ENCODE peak calls at places on chromosomes 16 and 17, in nine cellular contexts. One of them, this sample, is unnamed.

GRCh38 chr17:64661731-64661980 is 451 bp downstream of the SMURF2 start:
- DNase-seq in GM12891: peak
- DNase-seq in spleen: no peak
- DNase-seq in stomach: no peak
- DNase-seq in HL-60: no peak
- DNase-seq in sigmoid colon: no peak
- DNase-seq in HCT116: no peak
- DNase-seq in GM23338: no peak
- DNase-seq in prostate gland: peak
- DNase-seq in this sample: no peak

GRCh38 chr16:14436410-14436955 is 193.6 kb downstream of the PARN start:
- DNase-seq in GM12891: no peak
- DNase-seq in spleen: no peak
- DNase-seq in stomach: no peak
- DNase-seq in HL-60: no peak
- DNase-seq in sigmoid colon: no peak
- DNase-seq in HCT116: no peak
- DNase-seq in GM23338: no peak
- DNase-seq in prostate gland: no peak
- DNase-seq in this sample: no peak

GRCh38 chr16:68951991-68952877 is 108.9 kb downstream of the TANGO6 start:
- DNase-seq in GM12891: no peak
- DNase-seq in spleen: no peak
- DNase-seq in stomach: no peak
- DNase-seq in HL-60: no peak
- DNase-seq in sigmoid colon: no peak
- DNase-seq in HCT116: peak
- DNase-seq in GM23338: no peak
- DNase-seq in prostate gland: no peak
- DNase-seq in this sample: peak

GRCh38 chr16:58021661-58022551 is 3.6 kb upstream of the MMP15 start:
- DNase-seq in GM12891: no peak
- DNase-seq in spleen: peak
- DNase-seq in stomach: no peak
- DNase-seq in HL-60: no peak
- DNase-seq in sigmoid colon: no peak
- DNase-seq in HCT116: no peak
- DNase-seq in GM23338: no peak
- DNase-seq in prostate gland: no peak
- DNase-seq in this sample: no peak

GRCh38 chr17:81858967-81859905 is 1.1 kb downstream of the P4HB start:
- DNase-seq in GM12891: no peak
- DNase-seq in spleen: no peak
- DNase-seq in stomach: no peak
- DNase-seq in HL-60: peak
- DNase-seq in sigmoid colon: no peak
- DNase-seq in HCT116: no peak
- DNase-seq in GM23338: no peak
- DNase-seq in prostate gland: no peak
- DNase-seq in this sample: no peak

GRCh38 chr17:17527534-17527933 is 31.3 kb upstream of the RASD1 start:
- DNase-seq in GM12891: no peak
- DNase-seq in spleen: no peak
- DNase-seq in stomach: no peak
- DNase-seq in HL-60: no peak
- DNase-seq in sigmoid colon: no peak
- DNase-seq in HCT116: no peak
- DNase-seq in GM23338: no peak
- DNase-seq in prostate gland: no peak
- DNase-seq in this sample: no peak

GRCh38 chr17:68449021-68449739 is 8.1 kb downstream of the WIPI1 start:
- DNase-seq in GM12891: no peak
- DNase-seq in spleen: no peak
- DNase-seq in stomach: no peak
- DNase-seq in HL-60: no peak
- DNase-seq in sigmoid colon: no peak
- DNase-seq in HCT116: no peak
- DNase-seq in GM23338: no peak
- DNase-seq in prostate gland: no peak
- DNase-seq in this sample: no peak

GRCh38 chr16:4240624-4241023 is 1.3 kb downstream of the SRL start:
- DNase-seq in GM12891: no peak
- DNase-seq in spleen: no peak
- DNase-seq in stomach: no peak
- DNase-seq in HL-60: no peak
- DNase-seq in sigmoid colon: no peak
- DNase-seq in HCT116: no peak
- DNase-seq in GM23338: peak
- DNase-seq in prostate gland: no peak
- DNase-seq in this sample: no peak

GRCh38 chr17:4519361-4519788 is 20.7 kb downstream of the SPNS2 start:
- DNase-seq in GM12891: no peak
- DNase-seq in spleen: peak
- DNase-seq in stomach: peak
- DNase-seq in HL-60: no peak
- DNase-seq in sigmoid colon: peak
- DNase-seq in HCT116: no peak
- DNase-seq in GM23338: no peak
- DNase-seq in prostate gland: peak
- DNase-seq in this sample: peak
- TF ChIP-seq POLR2AphosphoS5 in GM12891: no peak
- TF ChIP-seq POLR2AphosphoS5 in spleen: peak
- TF ChIP-seq POLR2AphosphoS5 in stomach: no peak
- TF ChIP-seq POLR2AphosphoS5 in HL-60: no peak
- TF ChIP-seq POLR2AphosphoS5 in sigmoid colon: no peak
- TF ChIP-seq POLR2AphosphoS5 in HCT116: no peak
- TF ChIP-seq POLR2AphosphoS5 in GM23338: no peak
- TF ChIP-seq POLR2AphosphoS5 in prostate gland: no peak
- TF ChIP-seq POLR2AphosphoS5 in this sample: no peak

DNA sequence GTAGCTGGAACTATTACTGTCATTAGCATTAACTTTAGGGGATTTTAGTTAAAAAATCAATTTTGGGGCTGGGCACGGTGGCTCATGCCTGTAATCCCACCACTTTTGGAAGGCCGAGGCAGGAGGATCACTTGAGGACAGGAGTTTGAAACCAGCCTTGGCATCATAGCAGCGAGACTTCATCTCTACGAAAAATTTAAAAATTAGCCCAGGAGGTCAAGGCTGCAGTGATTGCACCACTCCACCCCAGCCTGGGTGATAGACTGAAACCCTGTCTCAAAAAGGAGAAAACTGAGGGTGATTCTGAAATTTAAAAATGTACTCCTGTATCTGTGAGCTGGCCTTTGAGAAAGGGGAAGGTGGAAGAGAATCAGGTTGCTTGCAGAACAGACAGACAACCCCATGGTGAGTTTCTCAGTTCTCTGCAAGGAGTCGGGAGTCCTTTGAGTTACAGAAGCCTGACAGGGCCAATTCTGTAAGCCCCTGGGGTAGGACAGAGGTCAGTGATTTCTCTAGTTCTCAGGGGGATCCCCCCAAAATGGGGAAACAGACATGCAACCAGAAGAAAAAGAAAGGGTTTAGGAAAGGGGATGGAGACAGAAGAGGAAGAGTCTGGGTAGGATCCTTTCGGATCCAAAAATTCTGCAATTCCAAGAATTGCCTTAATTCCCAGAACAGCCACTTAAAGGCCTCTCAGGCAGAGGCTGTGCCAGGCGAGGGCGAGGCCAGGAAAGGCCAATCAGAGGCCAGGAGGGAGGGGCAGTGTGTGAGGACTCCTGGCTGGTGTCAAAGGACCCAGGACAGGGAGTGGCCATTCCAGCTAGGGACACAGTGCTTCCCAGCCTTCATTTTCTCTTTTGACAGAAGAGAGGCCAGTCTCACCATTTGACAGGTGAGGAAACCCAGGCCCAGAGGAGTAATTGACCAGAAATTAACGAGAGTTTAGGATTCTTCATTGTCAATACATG is 6.7 kb downstream of the NUPR1 start:
- DNase-seq in GM12891: no peak
- DNase-seq in spleen: no peak
- DNase-seq in stomach: peak
- DNase-seq in HL-60: no peak
- DNase-seq in sigmoid colon: peak
- DNase-seq in HCT116: peak
- DNase-seq in GM23338: peak
- DNase-seq in prostate gland: no peak
- DNase-seq in this sample: no peak
- TF ChIP-seq POLR2AphosphoS5 in GM12891: no peak
- TF ChIP-seq POLR2AphosphoS5 in spleen: peak
- TF ChIP-seq POLR2AphosphoS5 in stomach: peak
- TF ChIP-seq POLR2AphosphoS5 in HL-60: no peak
- TF ChIP-seq POLR2AphosphoS5 in sigmoid colon: peak
- TF ChIP-seq POLR2AphosphoS5 in HCT116: no peak
- TF ChIP-seq POLR2AphosphoS5 in GM23338: no peak
- TF ChIP-seq POLR2AphosphoS5 in prostate gland: peak
- TF ChIP-seq POLR2AphosphoS5 in this sample: no peak

GRCh38 chr17:48484256-48484655 is 46.6 kb downstream of the HOXB1 start:
- DNase-seq in GM12891: no peak
- DNase-seq in spleen: no peak
- DNase-seq in stomach: no peak
- DNase-seq in HL-60: no peak
- DNase-seq in sigmoid colon: no peak
- DNase-seq in HCT116: no peak
- DNase-seq in GM23338: no peak
- DNase-seq in prostate gland: no peak
- DNase-seq in this sample: no peak

GRCh38 chr17:48487221-48487620 is 43.6 kb downstream of the HOXB1 start:
- DNase-seq in GM12891: no peak
- DNase-seq in spleen: no peak
- DNase-seq in stomach: no peak
- DNase-seq in HL-60: no peak
- DNase-seq in sigmoid colon: no peak
- DNase-seq in HCT116: no peak
- DNase-seq in GM23338: no peak
- DNase-seq in prostate gland: no peak
- DNase-seq in this sample: no peak

GRCh38 chr17:48488548-48489106 is 42.2 kb downstream of the HOXB1 start:
- DNase-seq in GM12891: no peak
- DNase-seq in spleen: no peak
- DNase-seq in stomach: no peak
- DNase-seq in HL-60: no peak
- DNase-seq in sigmoid colon: peak
- DNase-seq in HCT116: no peak
- DNase-seq in GM23338: no peak
- DNase-seq in prostate gland: no peak
- DNase-seq in this sample: no peak

GRCh38 chr17:48484850-48485249 is 46.0 kb downstream of the HOXB1 start:
- DNase-seq in GM12891: no peak
- DNase-seq in spleen: no peak
- DNase-seq in stomach: no peak
- DNase-seq in HL-60: no peak
- DNase-seq in sigmoid colon: no peak
- DNase-seq in HCT116: peak
- DNase-seq in GM23338: no peak
- DNase-seq in prostate gland: no peak
- DNase-seq in this sample: no peak

DNA sequence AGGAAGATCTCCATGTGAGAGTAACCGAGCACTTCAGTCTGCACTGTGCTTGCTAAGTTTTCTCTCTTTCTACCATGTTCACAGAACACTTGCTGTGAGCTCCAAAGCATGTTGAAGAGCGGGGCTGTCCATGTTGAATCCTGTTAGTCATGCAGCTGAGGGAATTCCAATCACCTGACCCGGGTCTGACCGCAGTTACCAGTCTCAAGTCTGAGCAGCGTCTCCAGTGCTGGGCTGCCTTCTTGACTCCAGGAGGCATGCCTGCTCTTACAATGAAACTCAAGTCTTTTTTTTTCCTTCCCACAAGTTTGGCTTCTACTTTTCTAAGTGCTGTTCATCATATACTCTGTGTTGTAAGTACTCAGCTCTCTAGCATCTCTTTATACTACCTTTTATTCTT is 44.3 kb downstream of the HOXB1 start:
- DNase-seq in GM12891: no peak
- DNase-seq in spleen: no peak
- DNase-seq in stomach: no peak
- DNase-seq in HL-60: no peak
- DNase-seq in sigmoid colon: peak
- DNase-seq in HCT116: peak
- DNase-seq in GM23338: no peak
- DNase-seq in prostate gland: no peak
- DNase-seq in this sample: no peak
- TF ChIP-seq POLR2AphosphoS5 in GM12891: no peak
- TF ChIP-seq POLR2AphosphoS5 in spleen: no peak
- TF ChIP-seq POLR2AphosphoS5 in stomach: no peak
- TF ChIP-seq POLR2AphosphoS5 in HL-60: no peak
- TF ChIP-seq POLR2AphosphoS5 in sigmoid colon: no peak
- TF ChIP-seq POLR2AphosphoS5 in HCT116: peak
- TF ChIP-seq POLR2AphosphoS5 in GM23338: no peak
- TF ChIP-seq POLR2AphosphoS5 in prostate gland: no peak
- TF ChIP-seq POLR2AphosphoS5 in this sample: no peak

DNA sequence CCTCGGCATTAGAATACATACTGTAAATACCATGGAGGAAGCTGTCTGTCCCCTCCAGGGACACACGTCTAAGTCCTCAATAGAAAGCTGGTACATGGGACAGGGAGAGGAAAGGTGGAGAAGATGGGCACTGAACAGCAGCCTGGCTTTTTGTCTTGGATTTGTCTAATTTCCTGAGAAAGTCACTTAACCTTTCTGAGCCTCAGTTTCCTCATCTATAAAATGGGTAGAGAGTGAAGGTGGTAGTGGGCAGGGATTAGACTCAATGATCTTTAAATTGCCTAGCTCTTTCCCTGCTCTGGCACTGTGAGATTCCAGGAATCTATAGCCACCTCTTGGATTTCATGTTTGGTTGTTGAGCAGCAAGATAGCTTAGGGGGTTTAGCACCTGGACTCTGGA is 96.2 kb downstream of the ASIC2 start:
- DNase-seq in GM12891: no peak
- DNase-seq in spleen: no peak
- DNase-seq in stomach: no peak
- DNase-seq in HL-60: no peak
- DNase-seq in sigmoid colon: no peak
- DNase-seq in HCT116: no peak
- DNase-seq in GM23338: no peak
- DNase-seq in prostate gland: no peak
- DNase-seq in this sample: no peak
- TF ChIP-seq POLR2AphosphoS5 in GM12891: no peak
- TF ChIP-seq POLR2AphosphoS5 in spleen: no peak
- TF ChIP-seq POLR2AphosphoS5 in stomach: no peak
- TF ChIP-seq POLR2AphosphoS5 in HL-60: no peak
- TF ChIP-seq POLR2AphosphoS5 in sigmoid colon: no peak
- TF ChIP-seq POLR2AphosphoS5 in HCT116: no peak
- TF ChIP-seq POLR2AphosphoS5 in GM23338: no peak
- TF ChIP-seq POLR2AphosphoS5 in prostate gland: no peak
- TF ChIP-seq POLR2AphosphoS5 in this sample: no peak

DNA sequence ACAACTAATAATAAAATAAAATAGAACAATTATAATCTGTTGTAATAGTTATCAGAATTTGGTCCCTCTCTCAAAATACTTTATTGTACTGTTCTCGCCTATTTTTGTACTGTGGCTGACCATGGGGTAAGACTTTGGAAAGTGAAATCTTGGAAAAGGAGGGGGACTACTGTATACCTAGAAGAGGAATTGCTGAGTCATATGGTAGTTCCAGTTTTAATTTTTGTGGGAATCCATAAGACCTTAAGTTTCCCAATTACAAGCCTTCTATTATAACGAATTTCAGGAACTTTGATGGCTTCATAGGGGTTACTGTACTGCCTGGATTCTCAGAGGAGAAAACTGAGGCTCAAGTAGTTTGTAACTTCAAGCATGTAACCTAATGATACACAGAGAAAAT is 35.5 kb downstream of the TNRC6A start:
- DNase-seq in GM12891: no peak
- DNase-seq in spleen: no peak
- DNase-seq in stomach: no peak
- DNase-seq in HL-60: no peak
- DNase-seq in sigmoid colon: no peak
- DNase-seq in HCT116: no peak
- DNase-seq in GM23338: no peak
- DNase-seq in prostate gland: no peak
- DNase-seq in this sample: no peak
- TF ChIP-seq POLR2AphosphoS5 in GM12891: no peak
- TF ChIP-seq POLR2AphosphoS5 in spleen: no peak
- TF ChIP-seq POLR2AphosphoS5 in stomach: no peak
- TF ChIP-seq POLR2AphosphoS5 in HL-60: no peak
- TF ChIP-seq POLR2AphosphoS5 in sigmoid colon: no peak
- TF ChIP-seq POLR2AphosphoS5 in HCT116: no peak
- TF ChIP-seq POLR2AphosphoS5 in GM23338: no peak
- TF ChIP-seq POLR2AphosphoS5 in prostate gland: no peak
- TF ChIP-seq POLR2AphosphoS5 in this sample: no peak

This sample was measured in endothelial cell of umbilical vein.